ENCODE peak calls at places on chromosomes 12 and 14, in four cellular contexts. B, M, P and R are unnamed samples.

GRCh38 chr14:91985008-91985407 is 37.5 kb upstream of the FBLN5 start:
- DNase-seq in M (no peak), P (no peak), B (no peak), R (no peak)

GRCh38 chr14:63426838-63427237 is 108.1 kb upstream of the GPHB5 start:
- DNase-seq in P (no peak), B (no peak), M (no peak), R (no peak)

GRCh38 chr12:41709463-41710285 is 435.0 kb downstream of the GXYLT1 start:
- DNase-seq in M (no peak), P (no peak), B (peak; percentile 46), R (no peak)

GRCh38 chr12:111842556-111843396 is 748 bp downstream of the MAPKAPK5 start:
- DNase-seq in M (no peak), P (no peak), B (no peak), R (peak; percentile 75)

GRCh38 chr14:69819607-69820006 is 22.6 kb upstream of the SLC10A1 start:
- DNase-seq in B (no peak), M (no peak), P (no peak), R (no peak)

GRCh38 chr12:1688086-1688710 is 2.7 kb upstream of the ADIPOR2 start:
- DNase-seq in M (no peak), B (no peak), P (no peak), R (no peak)

GRCh38 chr14:89089330-89089729 is 264.9 kb downstream of the TTC8 start:
- DNase-seq in M (no peak), P (no peak), B (no peak), R (no peak)

GRCh38 chr12:29889737-29890136 is 106.0 kb upstream of the TMTC1 start:
- DNase-seq in P (peak; percentile 75), M (peak; percentile 64), B (no peak), R (peak; percentile 36)

GRCh38 chr14:40447032-40447431 is 1014.8 kb upstream of the FBXO33 start:
- DNase-seq in M (no peak), B (no peak), P (no peak), R (no peak)

GRCh38 chr14:102319351-102320032 is at the start of gene ZNF839:
- DNase-seq in M (peak; percentile 93), B (no peak), P (peak; percentile 94), R (peak; percentile 96)

GRCh38 chr12:122423258-122424165 is 1.0 kb upstream of the CLIP1 start:
- DNase-seq in M (no peak), B (no peak), P (peak; percentile 13), R (peak; percentile 23)

GRCh38 chr12:124519741-124520140 is 47.7 kb downstream of the NCOR2 start:
- DNase-seq in B (no peak), P (no peak), M (no peak), R (no peak)

GRCh38 chr12:69649529-69649928 is 38.8 kb upstream of the LRRC10 start:
- DNase-seq in P (no peak), B (no peak), M (no peak), R (no peak)

GRCh38 chr12:121295746-121296617 is 527 bp downstream of the CAMKK2 start:
- DNase-seq in M (peak; percentile 33), B (no peak), P (peak; percentile 34), R (peak; percentile 79)

GRCh38 chr12:113239288-113239771 is 18.1 kb downstream of the TPCN1 start:
- DNase-seq in B (no peak), M (no peak), P (no peak), R (no peak)

GRCh38 chr12:43841253-43841652 is 5.4 kb downstream of the TMEM117 start:
- DNase-seq in P (no peak), M (no peak), B (no peak), R (no peak)

GRCh38 chr12:15527201-15527782 is 205.0 kb downstream of the PTPRO start:
- DNase-seq in B (no peak), M (peak; percentile 15), P (peak; percentile 12), R (peak; percentile 40)

GRCh38 chr12:116881325-116881866 is at the start of gene HRK:
- DNase-seq in B (no peak), P (peak; percentile 6), M (peak; percentile 10), R (no peak)

GRCh38 chr12:43057561-43057960 is 468.0 kb upstream of the PRICKLE1 start:
- DNase-seq in P (no peak), B (no peak), M (no peak), R (no peak)

GRCh38 chr14:96484391-96484790 is 17.8 kb upstream of the PAPOLA start:
- DNase-seq in P (no peak), B (no peak), M (no peak), R (no peak)

GRCh38 chr12:82474798-82475184 is 116.5 kb downstream of the METTL25 start:
- DNase-seq in P (no peak), B (no peak), M (no peak), R (no peak)

GRCh38 chr12:116880817-116881324 is 370 bp downstream of the HRK start:
- DNase-seq in M (peak; percentile 23), B (no peak), P (peak; percentile 10), R (peak; percentile 70)

GRCh38 chr12:30953257-30953656 is 26.7 kb downstream of the TSPAN11 start:
- DNase-seq in P (no peak), M (no peak), B (no peak), R (no peak)

GRCh38 chr12:27057543-27057942 is 24.8 kb downstream of the C12orf71 start:
- DNase-seq in P (no peak), B (no peak), M (no peak), R (no peak)

GRCh38 chr14:34649344-34649743 is 19.4 kb upstream of the SNX6 start:
- DNase-seq in P (no peak), M (no peak), B (no peak), R (no peak)

GRCh38 chr14:75223664-75224154 is 47.3 kb upstream of the TMED10 start:
- DNase-seq in M (peak; percentile 55), B (no peak), P (peak; percentile 64), R (no peak)

GRCh38 chr14:101113108-101113612 is 209.6 kb upstream of the RTL1 start:
- DNase-seq in P (no peak), M (no peak), B (no peak), R (no peak)

GRCh38 chr12:2792670-2793500 is 1.9 kb upstream of the FKBP4 start:
- DNase-seq in B (no peak), M (no peak), P (no peak), R (no peak)

GRCh38 chr14:89243765-89244164 is 173.3 kb downstream of the FOXN3 start:
- DNase-seq in B (no peak), M (no peak), P (no peak), R (no peak)

DNA sequence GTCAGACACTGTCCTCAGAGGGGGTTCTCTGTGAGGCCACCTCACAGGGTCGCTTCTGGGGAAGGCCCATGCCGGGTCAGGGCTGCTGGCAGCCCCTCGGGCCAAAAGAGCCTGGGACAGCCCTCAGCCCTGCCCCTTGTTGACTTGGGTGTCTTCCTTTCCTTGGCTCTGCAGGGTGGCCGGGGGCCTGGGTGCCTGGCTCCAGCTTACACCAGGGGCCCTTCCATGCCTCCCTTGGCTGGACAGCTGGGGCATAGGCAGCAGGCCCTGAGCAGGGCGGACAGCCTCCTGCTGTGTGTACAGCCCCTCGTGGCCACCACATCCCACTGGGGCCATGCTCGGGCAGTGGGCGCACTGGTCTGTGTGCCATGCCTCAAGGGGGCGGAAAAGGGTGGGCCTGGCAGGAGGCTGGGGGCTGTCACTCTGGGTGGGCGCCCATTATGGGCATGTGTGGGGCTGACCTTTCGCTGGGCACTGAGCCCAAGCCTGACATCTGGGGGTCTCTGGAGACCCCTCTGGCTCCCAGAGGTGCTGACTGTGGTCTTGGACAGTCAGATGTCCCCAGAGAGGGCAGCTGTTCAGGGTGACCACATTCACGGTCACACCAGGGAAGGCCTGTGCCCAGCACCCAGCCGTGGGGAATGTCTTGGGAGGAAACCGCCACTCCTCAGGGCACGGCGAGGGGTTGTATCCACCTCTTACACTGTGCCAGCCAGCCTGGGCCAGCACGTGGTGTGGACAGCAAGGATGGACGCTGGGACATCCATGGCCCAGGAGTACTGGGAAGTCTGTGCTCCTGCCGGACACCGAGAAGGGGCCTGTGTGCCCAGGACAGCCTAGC is 313.3 kb downstream of the TMEM121 start:
- DNase-seq in P (no peak), B (no peak), M (no peak), R (no peak)
- H3K9me3 ChIP-seq in P (no peaks in the 10 kb centered on the region), B (no peaks in the 10 kb centered on the region), M (no peaks in the 10 kb centered on the region), R (no peaks in the 10 kb centered on the region)

DNA sequence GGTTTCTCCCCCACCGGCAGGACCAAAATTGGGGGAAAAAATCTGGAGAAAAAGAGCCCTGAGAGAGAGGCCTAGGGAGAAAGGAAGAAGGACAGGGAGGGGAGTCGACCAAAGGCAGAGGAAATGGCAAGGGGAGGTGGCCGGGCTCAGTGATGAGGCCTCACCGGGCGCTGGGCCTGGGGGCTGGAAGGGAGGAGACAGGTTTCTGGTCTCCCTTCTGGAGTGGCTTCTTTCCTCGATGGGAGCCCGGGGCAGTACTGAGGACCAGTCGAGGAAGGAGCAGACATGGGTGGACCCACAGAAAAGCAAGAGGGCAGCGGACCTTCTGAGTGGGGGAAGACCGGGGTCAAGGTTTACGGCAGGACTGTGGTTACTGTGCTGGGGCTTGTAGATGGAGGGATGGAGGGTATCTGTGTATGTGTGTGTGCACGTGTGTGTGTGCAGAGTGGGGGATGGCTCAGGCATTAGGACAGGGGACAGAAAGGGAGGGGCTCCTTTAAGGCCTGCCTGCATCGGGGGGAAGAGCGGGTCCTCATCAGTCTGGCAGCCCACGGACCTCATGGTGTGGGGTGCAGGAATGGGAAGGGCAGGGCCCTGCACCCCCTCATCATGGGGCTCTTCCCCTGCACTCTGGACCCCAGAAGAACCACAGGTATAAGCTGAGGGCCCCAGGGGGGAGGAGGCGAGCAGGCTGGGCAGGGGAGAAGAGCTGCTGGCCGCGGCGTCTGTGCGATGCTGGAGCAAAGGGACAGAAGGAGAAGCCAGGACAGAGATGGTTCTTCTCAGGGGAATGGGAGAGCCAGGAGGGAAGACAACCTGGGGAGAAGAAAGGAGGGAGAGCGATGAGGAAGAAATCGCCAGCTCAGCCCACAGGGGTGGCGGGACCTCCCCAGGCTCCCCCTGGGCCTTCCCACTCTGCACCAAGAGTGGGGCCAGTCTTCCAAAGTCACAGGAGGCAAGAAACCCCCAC is 15.1 kb upstream of the RPLP0 start:
- DNase-seq in P (no peak), B (no peak), M (no peak), R (peak; percentile 29)
- H3K36me3 ChIP-seq in P (peaks cover 15% of the 10 kb centered on the region), B (peaks cover 17% of the 10 kb centered on the region), M (peaks cover 93% of the 10 kb centered on the region), R (peaks cover 19% of the 10 kb centered on the region)

DNA sequence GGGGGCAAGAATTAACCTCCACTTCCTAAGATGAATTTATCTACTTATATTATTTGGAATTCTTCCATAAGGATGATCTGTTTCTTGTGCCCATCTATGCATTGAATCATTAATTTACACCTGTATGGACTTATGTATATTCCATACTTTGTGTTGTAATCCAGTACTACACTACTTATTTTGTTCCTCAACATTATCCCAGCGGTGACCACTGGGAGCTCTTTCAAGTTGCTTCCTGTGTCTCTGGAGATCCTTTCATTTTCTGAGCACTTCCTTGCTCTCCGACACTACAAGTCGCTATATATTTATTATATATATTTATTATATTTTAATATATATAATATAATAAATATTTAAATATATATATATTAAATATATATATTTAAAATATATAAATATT is 54.9 kb upstream of the SCN8A start:
- DNase-seq in B (no peak), M (no peak), P (no peak), R (no peak)
- TF ChIP-seq CTCF in B (no peak), M (no peak), P (no peak), R (no peak)

DNA sequence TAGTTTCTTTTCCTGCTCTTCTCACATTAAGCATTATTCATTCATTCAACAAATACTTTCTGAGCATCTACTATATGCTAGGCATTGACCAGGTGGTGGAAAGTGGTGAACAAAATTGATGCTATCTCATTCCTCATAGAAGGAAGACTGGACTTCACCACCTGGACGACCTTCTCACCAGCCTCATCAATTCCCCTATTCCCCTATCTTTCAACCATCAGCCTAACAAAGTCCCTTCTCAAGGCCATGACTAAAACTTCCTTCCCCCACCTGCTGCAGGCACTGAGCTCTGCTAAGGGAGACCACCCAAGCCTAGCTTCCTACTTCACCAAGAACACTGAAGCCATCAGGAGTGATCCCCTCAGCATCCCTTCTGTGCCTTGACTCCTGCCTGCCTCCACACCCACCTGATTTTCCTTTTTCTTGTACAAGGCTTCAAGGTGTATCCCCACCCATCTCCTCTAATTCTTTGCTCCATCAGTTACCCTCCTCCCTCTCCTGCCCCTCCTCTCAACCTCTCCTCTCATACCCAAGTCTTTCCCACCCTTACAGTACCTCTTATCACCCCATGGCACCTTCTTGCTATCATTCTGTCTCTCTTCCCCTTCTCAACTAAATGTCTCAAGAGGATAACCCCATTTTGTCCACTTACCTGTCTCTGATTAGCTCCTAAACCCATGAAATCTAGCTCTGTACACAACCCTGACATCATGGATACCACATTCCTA is 19.5 kb downstream of the KRT76 start:
- DNase-seq in B (no peak), M (no peak), P (no peak), R (no peak)
- H3K9me3 ChIP-seq in B (peaks cover 10% of the 10 kb centered on the region), M (peaks cover 18% of the 10 kb centered on the region), P (peaks cover 19% of the 10 kb centered on the region), R (peaks cover 16% of the 10 kb centered on the region)